ENCODE peak calls at places on chromosomes 1 and 21, in five cellular contexts. D, M, R, E and Q are unnamed samples.

GRCh38 chr1:1956586-1957532 is 37.8 kb upstream of the TMEM52 start:
- DNase-seq in E (no peak), M (no peak), D (no peak), R (no peak), Q (no peak)

GRCh38 chr1:63122051-63122450 is 200.3 kb upstream of the FOXD3 start:
- DNase-seq in D (no peak), E (no peak), R (no peak), M (peak; percentile 11), Q (no peak)

GRCh38 chr1:23796466-23797271 is 3.9 kb downstream of the GALE start:
- DNase-seq in E (no peak), M (no peak), D (no peak), R (no peak), Q (no peak)

GRCh38 chr1:236774926-236775325 is 20.2 kb upstream of the MTR start:
- DNase-seq in D (no peak), R (no peak), M (peak; percentile 30), E (peak; percentile 34), Q (peak; percentile 56)

GRCh38 chr1:81128079-81128478 is 672.7 kb upstream of the ADGRL2 start:
- DNase-seq in E (no peak), M (no peak), R (no peak), D (no peak), Q (no peak)

GRCh38 chr1:33301273-33301984 is 19.5 kb downstream of the A3GALT2 start:
- DNase-seq in D (no peak), R (no peak), E (no peak), M (no peak), Q (peak; percentile 94)

GRCh38 chr1:155323729-155324040 is 3.0 kb downstream of the RUSC1 start:
- DNase-seq in D (peak; percentile 72), M (peak; percentile 98), E (peak; percentile 90), R (peak; percentile 66), Q (peak; percentile 89)

GRCh38 chr1:227424948-227425347 is 106.7 kb upstream of the CDC42BPA start:
- DNase-seq in M (no peak), E (no peak), R (no peak), D (no peak), Q (no peak)

GRCh38 chr21:46605759-46606426 is 1.0 kb upstream of the S100B start:
- DNase-seq in R (no peak), D (no peak), E (no peak), M (no peak), Q (no peak)

GRCh38 chr1:244431166-244431565 is 20.5 kb downstream of the ADSS2 start:
- DNase-seq in E (no peak), R (no peak), D (no peak), M (no peak), Q (no peak)

GRCh38 chr1:30023300-30024022 is 699.9 kb downstream of the MATN1 start:
- DNase-seq in D (no peak), E (no peak), R (no peak), M (no peak), Q (no peak)

GRCh38 chr1:12549460-12550349 is 68.3 kb downstream of the DHRS3 start:
- DNase-seq in E (peak; percentile 88), M (no peak), R (peak; percentile 94), D (peak; percentile 9), Q (peak; percentile 72)

GRCh38 chr1:201595381-201595780 is 56.5 kb downstream of the NAV1 start:
- DNase-seq in E (no peak), M (no peak), D (no peak), R (no peak), Q (no peak)

GRCh38 chr1:54965624-54966340 is 14.6 kb upstream of the TMEM61 start:
- DNase-seq in R (no peak), D (no peak), E (no peak), M (no peak), Q (no peak)

GRCh38 chr1:41381691-41382530 is 20.7 kb downstream of the FOXO6 start:
- DNase-seq in D (no peak), E (peak; percentile 61), M (no peak), R (no peak), Q (no peak)

GRCh38 chr1:29747136-29747670 is 510.9 kb downstream of the PTPRU start:
- DNase-seq in R (no peak), M (no peak), E (no peak), D (no peak), Q (no peak)

GRCh38 chr1:19313636-19313959 is 1.5 kb downstream of the SLC66A1 start:
- DNase-seq in D (no peak), M (no peak), R (no peak), E (no peak), Q (no peak)

GRCh38 chr1:46757256-46757955 is 38.5 kb upstream of the EFCAB14 start:
- DNase-seq in M (peak; percentile 49), R (peak; percentile 27), D (no peak), E (no peak), Q (no peak)